ENCODE peak calls at places on chromosomes 12 and 14, in five cellular contexts. X, J, T, D and K are unnamed samples.

GRCh38 chr12:46874642-46875041 is 48.8 kb upstream of the SLC38A4 start:
- DNase-seq in T (peak; percentile 76), D (no peak), X (no peak), J (peak; percentile 44), K (no peak)

GRCh38 chr14:67599698-67600561 is at the start of gene PIGH:
- DNase-seq in T (peak; percentile 90), D (peak; percentile 4), X (peak; percentile 91), J (peak; percentile 93), K (peak; percentile 88)

GRCh38 chr12:5430639-5431603 is 987 bp upstream of the NTF3 start:
- DNase-seq in J (peak; percentile 58), X (no peak), T (no peak), D (no peak), K (no peak)

GRCh38 chr12:51377099-51377984 is 13.9 kb downstream of the GALNT6 start:
- DNase-seq in T (peak; percentile 60), J (no peak), D (no peak), X (no peak), K (no peak)

GRCh38 chr14:104557766-104558165 is 21.8 kb upstream of the C14orf180 start:
- DNase-seq in T (no peak), X (no peak), D (no peak), J (no peak), K (no peak)

GRCh38 chr12:67876305-67876915 is 112.8 kb upstream of the IFNG-AS1 start:
- DNase-seq in J (no peak), X (no peak), T (no peak), D (no peak), K (no peak)

GRCh38 chr14:45699451-45699850 is 446.4 kb upstream of the MIS18BP1 start:
- DNase-seq in T (no peak), J (no peak), X (no peak), D (no peak), K (no peak)

GRCh38 chr12:17579148-17580026 is 510.6 kb downstream of the RERGL start:
- DNase-seq in J (no peak), D (no peak), T (no peak), X (no peak), K (no peak)

GRCh38 chr14:74488788-74489397 is 4.2 kb downstream of the NPC2 start:
- DNase-seq in D (no peak), X (no peak), J (peak; percentile 47), T (peak; percentile 60), K (no peak)

GRCh38 chr12:64077922-64078321 is 144.2 kb downstream of the KICS2 start:
- DNase-seq in T (peak; percentile 18), J (peak; percentile 35), X (no peak), D (no peak), K (no peak)

GRCh38 chr12:2959508-2960431 is 573 bp downstream of the TEAD4 start:
- DNase-seq in T (peak; percentile 69), X (peak; percentile 40), D (peak; percentile 18), J (peak; percentile 80), K (peak; percentile 47)

GRCh38 chr14:32473476-32473875 is 144.4 kb downstream of the AKAP6 start:
- DNase-seq in J (peak; percentile 82), D (no peak), T (peak; percentile 69), X (no peak), K (no peak)

GRCh38 chr12:11085419-11085818 is 6.7 kb downstream of the TAS2R43 start:
- DNase-seq in X (no peak), D (no peak), T (no peak), J (no peak), K (no peak)

GRCh38 chr12:51122844-51123243 is 39.4 kb upstream of the CSRNP2 start:
- DNase-seq in D (no peak), X (no peak), J (no peak), T (no peak), K (no peak)